ENCODE peak calls at places on chromosomes 16 and 17, in eight cellular contexts. C, M, S, R, P, G, H and T are unnamed samples.

GRCh38 chr17:68790931-68791330 is 164.3 kb downstream of the ABCA8 start:
- DNase-seq in C (no peak), M (no peak), S (no peak), R (no peak), P (no peak), G (no peak), H (no peak), T (no peak)

GRCh38 chr16:63067141-63067540 is 1030.9 kb upstream of the CDH8 start:
- DNase-seq in C (no peak), M (no peak), S (no peak), R (no peak), P (no peak), G (no peak), H (no peak), T (no peak)

GRCh38 chr17:69223809-69224208 is 4.8 kb downstream of the ABCA10 start:
- DNase-seq in C (peak; percentile 91), M (no peak), S (peak; percentile 13), R (no peak), P (no peak), G (no peak), H (peak; percentile 16), T (no peak)

GRCh38 chr17:75753193-75753513 is 11.8 kb downstream of the GALK1 start:
- DNase-seq in C (no peak), M (no peak), S (no peak), R (no peak), P (no peak), G (no peak), H (no peak), T (no peak)

GRCh38 chr17:39123627-39124026 is 27.8 kb downstream of the PLXDC1 start:
- DNase-seq in C (no peak), M (no peak), S (no peak), R (no peak), P (no peak), G (no peak), H (no peak), T (no peak)

GRCh38 chr17:78040561-78041400 is 82.3 kb downstream of the TNRC6C start:
- DNase-seq in C (no peak), M (no peak), S (peak; percentile 81), R (peak; percentile 21), P (peak; percentile 87), G (peak; percentile 75), H (peak; percentile 73), T (peak; percentile 72)

GRCh38 chr17:14616508-14616907 is 315.6 kb downstream of the HS3ST3B1 start:
- DNase-seq in C (no peak), M (no peak), S (peak; percentile 23), R (no peak), P (no peak), G (no peak), H (peak; percentile 77), T (no peak)

GRCh38 chr17:4733073-4733531 is 1.9 kb downstream of the MED11 start:
- DNase-seq in C (no peak), M (no peak), S (no peak), R (no peak), P (peak; percentile 47), G (no peak), H (no peak), T (no peak)

GRCh38 chr17:62848334-62848733 is 40.2 kb upstream of the MARCHF10 start:
- DNase-seq in C (no peak), M (no peak), S (no peak), R (no peak), P (no peak), G (no peak), H (no peak), T (no peak)